ENCODE peak calls at places on chromosomes 13 and 19, in four cellular contexts. Y is uterus, Z is IMR-90, D is H1. O is an unnamed sample.

GRCh38 chr19:54209058-54209747 is 8.5 kb downstream of the RPS9 start:
- DNase-seq in D (no peak), Z (no peak), Y (no peak), O (no peak)

GRCh38 chr13:74825170-74825948 is 656.6 kb downstream of the TBC1D4 start:
- DNase-seq in Y (no peak), Z (peak; percentile 49), D (no peak), O (no peak)

GRCh38 chr13:31349156-31349555 is 149.4 kb downstream of the B3GLCT start:
- DNase-seq in Z (no peak), D (no peak), Y (no peak), O (no peak)

GRCh38 chr19:51692065-51692915 is 840 bp upstream of the SPACA6 start:
- DNase-seq in Z (no peak), D (no peak), Y (no peak), O (no peak)

GRCh38 chr13:29111446-29111845 is 291.3 kb downstream of the MTUS2 start:
- DNase-seq in D (no peak), Z (no peak), Y (no peak), O (no peak)

GRCh38 chr13:50127017-50127725 is 111.9 kb downstream of the KCNRG start:
- DNase-seq in D (no peak), Y (peak; percentile 52), Z (peak; percentile 50), O (no peak)

GRCh38 chr13:29577135-29578051 is 18.1 kb downstream of the SLC7A1 start:
- DNase-seq in D (no peak), Y (no peak), Z (peak; percentile 38), O (no peak)

GRCh38 chr13:20457670-20458069 is 68.0 kb downstream of the CRYL1 start:
- DNase-seq in Z (no peak), Y (no peak), D (no peak), O (no peak)

GRCh38 chr13:81916471-81916870 is 1575.5 kb upstream of the SPRY2 start:
- DNase-seq in D (no peak), Z (no peak), Y (no peak), O (no peak)

GRCh38 chr19:50819636-50820035 is 4.0 kb downstream of the KLK1 start:
- DNase-seq in Y (no peak), D (no peak), Z (no peak), O (no peak)

GRCh38 chr13:106738279-106738678 is 170.3 kb upstream of the ARGLU1 start:
- DNase-seq in D (no peak), Z (no peak), Y (no peak), O (no peak)

GRCh38 chr19:44988896-44989563 is 12.2 kb upstream of the RELB start:
- DNase-seq in Y (peak; percentile 58), D (no peak), Z (peak; percentile 62), O (peak; percentile 85)

GRCh38 chr19:8259142-8259921 is 48.8 kb downstream of the CD320 start:
- DNase-seq in Z (no peak), Y (no peak), D (no peak), O (no peak)

GRCh38 chr13:98447881-98448641 is 128.8 kb downstream of the STK24 start:
- DNase-seq in D (no peak), Y (peak; percentile 63), Z (no peak), O (no peak)

GRCh38 chr13:33548065-33548464 is 262.5 kb upstream of the STARD13 start:
- DNase-seq in Y (no peak), Z (no peak), D (no peak), O (no peak)

GRCh38 chr19:12260861-12261260 is 33.8 kb downstream of the ZNF44 start:
- DNase-seq in D (no peak), Y (no peak), Z (no peak), O (no peak)

GRCh38 chr19:49328741-49329140 is 3.8 kb upstream of the SLC6A16 start:
- DNase-seq in Z (no peak), D (no peak), Y (no peak), O (no peak)

GRCh38 chr19:37975596-37976515 is 68.8 kb downstream of the SIPA1L3 start:
- DNase-seq in Y (no peak), Z (no peak), D (no peak), O (no peak)

GRCh38 chr13:23707674-23708073 is 137.5 kb downstream of the TNFRSF19 start:
- DNase-seq in Y (no peak), D (no peak), Z (peak; percentile 49), O (no peak)

GRCh38 chr13:33953781-33954180 is 135.8 kb downstream of the RFC3 start:
- DNase-seq in Z (no peak), Y (no peak), D (no peak), O (no peak)

GRCh38 chr19:51564791-51565190 is 6.3 kb upstream of the ZNF175 start:
- DNase-seq in Z (no peak), D (no peak), Y (no peak), O (no peak)

GRCh38 chr13:32585625-32586021 is 629 bp upstream of the PDS5B start:
- DNase-seq in Y (peak; percentile 28), Z (no peak), D (no peak), O (no peak)

GRCh38 chr13:56700324-56700723 is 440.4 kb upstream of the PRR20A start:
- DNase-seq in D (no peak), Z (no peak), Y (no peak), O (no peak)

GRCh38 chr19:10828981-10829821 is 6.8 kb downstream of the TMED1 start:
- DNase-seq in Z (no peak), D (no peak), Y (no peak), O (no peak)

GRCh38 chr13:112888238-112889111 is 80.5 kb upstream of the MCF2L start:
- DNase-seq in D (no peak), Z (no peak), Y (no peak), O (no peak)

GRCh38 chr19:56393119-56394012 is at the start of gene ZNF582:
- DNase-seq in Z (peak; percentile 95), D (peak; percentile 82), Y (peak; percentile 96), O (peak; percentile 78)
- TF ChIP-seq POLR2A in Z (peak; percentile 54), D (peak; percentile 84), Y (peak; percentile 58), O (peak; percentile 63)

DNA sequence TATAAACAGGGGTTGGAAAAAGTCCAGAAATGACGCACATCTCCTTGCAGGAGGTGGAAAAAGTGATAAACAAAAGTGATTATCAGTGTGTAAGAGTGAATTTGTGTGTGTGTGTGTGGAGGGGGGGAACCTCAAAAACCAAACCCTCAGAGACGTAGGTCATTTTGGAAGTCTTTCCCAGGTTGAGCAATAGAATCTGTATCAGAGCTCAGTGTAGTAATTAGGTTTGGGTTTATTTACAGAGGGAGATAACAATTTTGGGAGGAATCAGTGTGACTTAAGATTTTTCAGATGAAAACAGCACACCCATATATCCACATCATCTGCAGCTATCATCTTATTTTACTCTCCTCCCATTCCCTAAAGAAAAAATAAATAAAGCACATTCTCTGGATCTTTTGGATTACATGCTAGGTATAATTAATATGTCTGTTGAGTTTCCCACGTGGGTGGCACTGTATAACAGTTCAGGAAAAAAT is 406.4 kb downstream of the FGF9 start:
- DNase-seq in D (no peak), Z (peak; percentile 41), Y (no peak), O (no peak)
- TF ChIP-seq POLR2A in D (no peak), Z (no peak), Y (no peak), O (no peak)

GRCh38 chr19:42459926-42460325 is 17.2 kb upstream of the CXCL17 start:
- DNase-seq in Y (no peak), D (no peak), Z (no peak), O (no peak)
- TF ChIP-seq POLR2A in Y (no peak), D (no peak), Z (no peak), O (no peak)

GRCh38 chr19:13968383-13968935 is 16.1 kb downstream of the DCAF15 start:
- DNase-seq in Z (no peak), Y (no peak), D (no peak), O (no peak)
- TF ChIP-seq POLR2A in Z (no peak), Y (no peak), D (no peak), O (no peak)

O was measured in GM12892.